ENCODE peak calls at places on chromosomes 6 and 20, in five cellular contexts. E, V, R, C and O are unnamed samples.

GRCh38 chr6:126056355-126057004 is 70.1 kb downstream of the TRMT11 start:
- DNase-seq in E (no peak), V (no peak), R (no peak), C (no peak), O (no peak)

GRCh38 chr20:39360029-39360620 is 398.0 kb downstream of the DHX35 start:
- DNase-seq in E (no peak), V (no peak), R (no peak), C (no peak), O (no peak)

GRCh38 chr6:73942581-73942980 is 246.6 kb downstream of the CD109 start:
- DNase-seq in E (no peak), V (no peak), R (no peak), C (no peak), O (no peak)

GRCh38 chr6:156557269-156557885 is 219.8 kb upstream of the ARID1B start:
- DNase-seq in E (peak), V (no peak), R (no peak), C (no peak), O (no peak)

GRCh38 chr6:168315626-168316025 is 4.0 kb downstream of the DACT2 start:
- DNase-seq in E (no peak), V (no peak), R (no peak), C (no peak), O (no peak)

GRCh38 chr6:126040826-126041225 is 54.5 kb downstream of the TRMT11 start:
- DNase-seq in E (no peak), V (peak), R (no peak), C (no peak), O (no peak)

GRCh38 chr6:47426524-47427302 is 50.9 kb upstream of the CD2AP start:
- DNase-seq in E (no peak), V (no peak), R (no peak), C (no peak), O (no peak)

GRCh38 chr6:31738048-31738979 is 1.5 kb upstream of the MSH5 start:
- DNase-seq in E (no peak), V (no peak), R (no peak), C (peak), O (no peak)

GRCh38 chr20:62892348-62893304 is 31.0 kb upstream of the TCFL5 start:
- DNase-seq in E (peak), V (no peak), R (no peak), C (no peak), O (no peak)

GRCh38 chr6:29419516-29419915 is 4.8 kb downstream of the OR12D1 start:
- DNase-seq in E (no peak), V (no peak), R (no peak), C (no peak), O (no peak)

GRCh38 chr6:144064402-144064830 is 31.0 kb downstream of the SF3B5 start:
- DNase-seq in E (peak), V (no peak), R (peak), C (peak), O (no peak)

GRCh38 chr6:150767585-150768164 is 97.8 kb upstream of the MTHFD1L start:
- DNase-seq in E (no peak), V (no peak), R (no peak), C (no peak), O (no peak)

GRCh38 chr6:131061771-131062160 is 1.3 kb downstream of the EPB41L2 start:
- DNase-seq in E (no peak), V (no peak), R (no peak), C (no peak), O (no peak)

GRCh38 chr6:91278416-91278815 is 691.5 kb upstream of the MAP3K7 start:
- DNase-seq in E (no peak), V (no peak), R (no peak), C (no peak), O (no peak)

GRCh38 chr6:105993769-105994521 is 92.2 kb upstream of the PRDM1 start:
- DNase-seq in E (peak), V (no peak), R (no peak), C (no peak), O (peak)

GRCh38 chr6:12165297-12165696 is 124.9 kb upstream of the EDN1 start:
- DNase-seq in E (no peak), V (no peak), R (no peak), C (no peak), O (no peak)

GRCh38 chr6:158110986-158111385 is 57.1 kb downstream of the SERAC1 start:
- DNase-seq in E (no peak), V (no peak), R (no peak), C (no peak), O (no peak)

GRCh38 chr20:37567671-37568588 is 40.3 kb upstream of the BLCAP start:
- DNase-seq in E (no peak), V (no peak), R (no peak), C (no peak), O (no peak)

GRCh38 chr20:51375561-51375960 is 167.0 kb downstream of the NFATC2 start:
- DNase-seq in E (no peak), V (no peak), R (no peak), C (no peak), O (no peak)